ENCODE peak calls at places on chromosomes 5 and 9, in ten cellular contexts. B is left ventricle myocardium inferior, P is coronary artery, S is Peyer's patch, Z is iPS DF 6.9, L is stomach, M is lower leg skin, G is sigmoid colon, E is kidney epithelial cell, X is heart right ventricle. Q is an unnamed sample.

GRCh38 chr5:56759521-56759920 is 55.8 kb upstream of the MAP3K1 start:
- DNase-seq in E (no peak), L (peak; percentile 62), Z (no peak), B (no peak), M (no peak), X (peak; percentile 11), P (no peak), G (no peak), S (no peak), Q (peak; percentile 72)

GRCh38 chr5:135221696-135222095 is 177.3 kb downstream of the MACROH2A1 start:
- DNase-seq in S (peak; percentile 7), G (no peak), E (no peak), B (no peak), X (no peak), P (peak; percentile 29), Z (no peak), M (peak; percentile 66), L (peak; percentile 14), Q (no peak)

GRCh38 chr9:89368550-89368949 is 50.2 kb downstream of the SECISBP2 start:
- DNase-seq in G (no peak), P (no peak), B (no peak), Z (no peak), E (no peak), S (no peak), M (no peak), L (no peak), X (no peak), Q (peak; percentile 82)

GRCh38 chr5:67045816-67046740 is 150.5 kb downstream of the CD180 start:
- DNase-seq in Z (no peak), M (no peak), L (no peak), S (no peak), G (no peak), X (no peak), B (no peak), E (no peak), P (no peak), Q (no peak)

GRCh38 chr5:83299353-83299752 is 172.2 kb upstream of the VCAN start:
- DNase-seq in Z (no peak), X (no peak), L (no peak), P (no peak), G (no peak), E (no peak), M (no peak), B (no peak), S (no peak), Q (no peak)

GRCh38 chr5:160887780-160888179 is 35.8 kb upstream of the ATP10B start:
- DNase-seq in E (no peak), S (no peak), L (peak; percentile 33), P (no peak), Z (no peak), X (no peak), G (no peak), M (no peak), B (no peak), Q (no peak)

GRCh38 chr9:85640425-85640824 is 101.3 kb downstream of the AGTPBP1 start:
- DNase-seq in G (no peak), L (no peak), M (no peak), B (no peak), X (no peak), Z (no peak), S (no peak), E (no peak), P (no peak), Q (no peak)

GRCh38 chr9:80615964-80616363 is 1044.2 kb downstream of the TLE4 start:
- DNase-seq in X (no peak), P (no peak), M (no peak), B (no peak), S (no peak), Z (no peak), G (no peak), E (no peak), L (no peak), Q (no peak)

GRCh38 chr9:114786251-114786650 is 19.6 kb downstream of the TNFSF15 start:
- DNase-seq in B (no peak), M (no peak), E (no peak), G (no peak), Z (no peak), X (no peak), P (no peak), S (no peak), L (no peak), Q (no peak)

GRCh38 chr9:77649109-77649812 is 1.1 kb upstream of the GNA14 start:
- DNase-seq in E (no peak), G (no peak), L (no peak), S (no peak), X (no peak), P (no peak), M (no peak), B (no peak), Z (no peak), Q (no peak)

GRCh38 chr5:137794863-137795262 is 40.7 kb upstream of the HNRNPA0 start:
- DNase-seq in Z (no peak), B (no peak), P (no peak), E (no peak), M (no peak), S (no peak), G (no peak), X (no peak), L (no peak), Q (no peak)

GRCh38 chr5:160029004-160029403 is 20.1 kb downstream of the TTC1 start:
- DNase-seq in G (no peak), L (no peak), E (no peak), X (no peak), B (no peak), Z (no peak), M (no peak), S (no peak), P (no peak), Q (no peak)

GRCh38 chr5:178206166-178207101 is 2.1 kb downstream of the HNRNPAB start:
- DNase-seq in S (peak; percentile 49), B (no peak), P (peak; percentile 63), E (no peak), Z (no peak), L (no peak), X (no peak), M (no peak), G (peak; percentile 65), Q (no peak)

GRCh38 chr5:178204205-178205009 is at the start of gene HNRNPAB:
- DNase-seq in L (peak; percentile 97), E (peak; percentile 64), P (peak; percentile 97), X (peak; percentile 92), G (peak; percentile 98), M (peak; percentile 100), Z (peak; percentile 92), B (peak; percentile 95), S (peak; percentile 98), Q (peak; percentile 94)

GRCh38 chr5:178207183-178207916 is 3.0 kb downstream of the HNRNPAB start:
- DNase-seq in B (no peak), L (peak; percentile 81), M (no peak), S (peak; percentile 67), X (no peak), E (no peak), Z (no peak), G (peak; percentile 62), P (peak; percentile 62), Q (peak; percentile 78)

GRCh38 chr5:178205010-178205748 is 846 bp downstream of the HNRNPAB start:
- DNase-seq in Z (no peak), M (peak; percentile 96), G (peak; percentile 90), E (no peak), X (peak; percentile 81), S (peak; percentile 94), P (peak; percentile 85), L (peak; percentile 87), B (peak; percentile 80), Q (peak; percentile 87)

GRCh38 chr5:178205749-178206047 is 1.4 kb downstream of the HNRNPAB start:
- DNase-seq in E (no peak), Z (no peak), L (no peak), M (no peak), B (no peak), G (no peak), S (no peak), X (no peak), P (no peak), Q (no peak)
- H3K4me3 ChIP-seq in E (peak overlapping the region; percentile 84), Z (peak overlapping the region; percentile 93), L (peak overlapping the region; percentile 99), M (peak overlapping the region; percentile 97), B (peak overlapping the region; percentile 94), G (peak overlapping the region; percentile 71), S (peak overlapping the region; percentile 96), X (peak overlapping the region; percentile 86), P (peak overlapping the region; percentile 97), Q (peak overlapping the region; percentile 78)

DNA sequence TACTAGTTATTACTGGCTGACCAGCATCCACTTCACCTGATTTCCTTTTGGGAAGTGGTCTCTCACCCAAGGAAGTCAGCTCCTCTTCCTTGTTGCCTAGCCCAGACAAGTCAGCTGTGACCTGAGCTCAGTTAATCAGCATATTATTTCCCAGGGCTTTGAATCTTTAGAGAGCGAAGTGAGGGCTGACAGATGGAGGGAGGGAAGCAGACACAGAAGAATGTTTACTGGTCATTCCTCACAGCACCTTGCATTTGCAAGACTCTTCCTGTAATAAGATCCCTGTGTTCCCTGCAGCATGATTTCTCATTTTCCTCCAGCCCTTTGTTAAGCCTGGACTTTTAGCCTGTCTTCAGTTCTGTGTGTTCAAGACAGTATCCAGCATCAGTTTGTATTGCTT is 50.0 kb downstream of the MAN2A1 start:
- DNase-seq in X (no peak), B (no peak), M (no peak), E (peak; percentile 48), L (no peak), Z (peak; percentile 71), S (no peak), P (no peak), G (no peak), Q (no peak)
- H3K4me3 ChIP-seq in X (no peak overlapping the region), B (no peak overlapping the region), M (no peak overlapping the region), E (no peak overlapping the region), L (no peak overlapping the region), Z (no peak overlapping the region), S (no peak overlapping the region), P (no peak overlapping the region), G (no peak overlapping the region), Q (no peak overlapping the region)

DNA sequence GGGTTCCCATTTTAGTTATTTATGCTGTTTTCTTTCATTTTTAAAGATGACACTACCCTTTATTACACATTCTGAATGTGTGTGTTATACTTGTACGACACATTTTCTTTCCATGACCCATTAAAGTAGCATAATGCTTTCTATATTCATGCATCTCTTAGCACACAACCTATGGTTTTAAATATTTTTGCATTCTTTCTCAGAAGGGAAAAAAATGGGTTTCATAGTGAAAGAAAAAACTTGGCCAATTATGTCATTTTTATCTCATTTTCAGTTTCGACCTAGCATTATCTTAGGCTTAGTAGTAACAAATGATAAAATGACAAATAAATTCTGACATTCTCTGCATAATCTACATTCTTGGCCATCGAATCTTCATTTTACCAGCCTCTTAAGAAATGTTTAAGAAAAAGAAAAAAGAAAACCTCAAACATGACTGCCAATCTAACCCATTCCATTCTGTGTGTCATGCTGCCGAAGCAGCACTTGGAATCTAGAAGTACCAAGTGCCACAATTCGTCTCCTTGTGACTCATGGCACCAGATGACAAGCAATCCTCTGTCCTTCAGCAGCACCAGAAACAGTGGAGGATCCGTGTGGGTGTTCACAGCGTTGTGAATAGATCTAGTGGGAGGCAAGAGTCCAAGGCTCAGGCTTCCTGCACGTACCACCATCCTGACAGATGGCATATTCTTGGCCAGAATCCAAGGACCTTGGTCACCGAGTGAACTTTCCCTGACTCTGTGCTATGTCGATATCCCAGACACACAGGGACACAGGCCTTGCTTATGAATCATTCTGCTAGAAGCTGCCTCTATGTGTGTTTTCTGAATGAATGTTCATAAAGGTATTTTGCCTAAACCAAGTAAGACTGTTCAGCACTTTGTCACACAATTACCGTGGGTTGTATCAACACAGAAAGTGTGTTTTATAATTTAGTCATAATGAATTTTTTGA is 502.7 kb downstream of the NR2F1-AS1 start:
- DNase-seq in X (peak; percentile 24), L (peak; percentile 25), M (no peak), B (peak; percentile 48), S (no peak), G (peak; percentile 85), Z (no peak), E (peak; percentile 88), P (peak; percentile 78), Q (no peak)
- H3K4me3 ChIP-seq in X (no peak overlapping the region), L (no peak overlapping the region), M (no peak overlapping the region), B (no peak overlapping the region), S (no peak overlapping the region), G (no peak overlapping the region), Z (no peak overlapping the region), E (no peak overlapping the region), P (peak overlapping the region; percentile 51), Q (no peak overlapping the region)

GRCh38 chr5:180618830-180619562 is 27.7 kb upstream of the SCGB3A1 start:
- DNase-seq in Z (no peak), X (no peak), S (no peak), G (no peak), L (no peak), M (no peak), P (no peak), B (no peak), E (no peak), Q (no peak)
- H3K4me3 ChIP-seq in Z (peak overlapping the region; percentile 46), X (peak overlapping the region; percentile 29), S (no peak overlapping the region), G (no peak overlapping the region), L (no peak overlapping the region), M (no peak overlapping the region), P (peak overlapping the region; percentile 35), B (peak overlapping the region; percentile 46), E (peak overlapping the region; percentile 24), Q (peak overlapping the region; percentile 23)